ENCODE peak calls at places on chromosome 12, in five cellular contexts. U, Z, L, G and P are unnamed samples.

GRCh38 chr12:3236345-3237153 is 159.4 kb downstream of the TSPAN9 start:
- DNase-seq in U (peak; percentile 57), Z (peak; percentile 18), L (peak; percentile 76), G (no peak), P (peak; percentile 58)

GRCh38 chr12:95796225-95796981 is 5.8 kb upstream of the NTN4 start:
- DNase-seq in U (no peak), Z (no peak), L (no peak), G (no peak), P (no peak)

GRCh38 chr12:40618621-40619020 is 73.6 kb upstream of the CNTN1 start:
- DNase-seq in U (no peak), Z (no peak), L (no peak), G (no peak), P (no peak)

GRCh38 chr12:88518863-88519403 is 61.3 kb downstream of the KITLG start:
- DNase-seq in U (no peak), Z (no peak), L (no peak), G (no peak), P (peak; percentile 23)

GRCh38 chr12:129902371-129903091 is 1.3 kb downstream of the TMEM132D start:
- DNase-seq in U (no peak), Z (no peak), L (no peak), G (no peak), P (no peak)

GRCh38 chr12:123336530-123336929 is 28.1 kb downstream of the SBNO1 start:
- DNase-seq in U (no peak), Z (peak; percentile 8), L (no peak), G (no peak), P (no peak)

GRCh38 chr12:80230068-80230467 is 130.7 kb downstream of the OTOGL start:
- DNase-seq in U (no peak), Z (no peak), L (no peak), G (no peak), P (no peak)

GRCh38 chr12:63064080-63064479 is 86.9 kb downstream of the AVPR1A start:
- DNase-seq in U (no peak), Z (no peak), L (no peak), G (no peak), P (peak; percentile 30)

GRCh38 chr12:115194448-115194847 is 510.5 kb upstream of the TBX3 start:
- DNase-seq in U (no peak), Z (peak; percentile 19), L (no peak), G (no peak), P (no peak)

GRCh38 chr12:2752676-2753371 is 41.9 kb upstream of the FKBP4 start:
- DNase-seq in U (peak; percentile 17), Z (peak; percentile 85), L (peak; percentile 77), G (peak; percentile 89), P (peak; percentile 53)

GRCh38 chr12:53820503-53820902 is 68.7 kb upstream of the CISTR start:
- DNase-seq in U (no peak), Z (no peak), L (no peak), G (no peak), P (peak; percentile 77)

GRCh38 chr12:109393437-109394345 is 46.0 kb downstream of the MYO1H start:
- DNase-seq in U (peak; percentile 62), Z (peak; percentile 39), L (no peak), G (no peak), P (peak; percentile 57)

GRCh38 chr12:5648692-5649338 is 216.9 kb downstream of the NTF3 start:
- DNase-seq in U (peak; percentile 66), Z (peak; percentile 39), L (no peak), G (no peak), P (peak; percentile 2)
- TF ChIP-seq CTCF in U (peak; percentile 55), Z (no peak), L (peak; percentile 47), G (no peak), P (no peak)

DNA sequence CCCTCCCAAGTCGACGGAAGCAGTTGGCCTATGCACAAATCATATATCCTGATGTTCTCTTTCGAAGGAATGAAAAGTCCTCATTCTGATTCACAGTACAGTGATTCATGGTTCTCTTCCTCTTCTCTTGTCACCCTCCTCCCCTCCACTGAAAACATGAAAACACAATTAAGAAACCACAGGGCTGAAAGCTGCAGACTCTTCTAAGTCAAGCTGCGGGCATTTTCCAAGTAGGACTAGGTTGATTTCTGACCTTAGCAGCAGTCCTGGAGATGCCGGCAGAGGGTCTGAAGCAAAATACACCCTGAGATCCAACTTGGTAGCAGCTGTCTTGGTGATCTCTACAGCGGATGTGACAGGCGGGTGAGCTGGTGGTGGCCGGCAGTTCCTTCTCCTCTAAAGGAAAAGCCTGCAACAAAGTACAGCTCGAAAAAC is 6.2 kb downstream of the TMCC3 start:
- DNase-seq in U (no peak), Z (no peak), L (peak; percentile 33), G (no peak), P (peak; percentile 89)
- H3K4me3 ChIP-seq in U (no peak overlapping the region), Z (no peak overlapping the region), L (no peak overlapping the region), G (no peak overlapping the region), P (peak overlapping the region; percentile 25)

DNA sequence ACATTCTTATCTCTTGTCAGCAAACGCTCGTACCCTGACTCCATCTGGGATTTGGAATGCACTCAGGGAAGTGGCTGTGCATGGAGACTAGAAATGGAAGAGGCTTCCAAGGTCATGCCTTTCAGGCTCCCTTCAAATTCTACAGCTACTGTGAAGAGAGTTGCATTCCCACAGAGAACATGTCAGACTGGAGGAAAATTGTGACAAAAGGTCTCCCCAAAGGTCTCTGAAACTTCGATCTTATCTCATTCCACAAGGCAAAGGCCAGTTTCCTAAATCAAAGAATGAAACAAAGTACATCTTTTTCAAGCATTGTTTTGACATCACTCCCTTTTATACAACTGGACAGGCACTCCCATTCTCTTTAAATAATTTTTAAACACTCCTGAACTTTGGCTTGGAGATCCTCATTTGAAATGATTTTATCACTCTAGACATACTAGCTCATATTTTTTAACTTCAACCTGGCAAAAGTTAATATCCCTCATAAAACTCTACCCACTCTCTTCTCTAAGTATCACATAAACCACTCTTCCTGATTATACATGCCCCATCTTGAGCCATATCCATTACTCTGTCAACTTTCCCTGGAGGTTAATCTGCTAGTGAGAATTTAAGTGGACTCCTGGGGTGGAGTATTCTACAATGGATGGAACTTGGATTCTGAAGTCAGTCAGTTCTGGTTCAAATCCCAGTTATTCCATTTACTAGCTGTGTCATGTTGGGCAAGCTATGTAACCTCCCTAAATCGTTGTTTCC is 218.1 kb upstream of the HMGA2 start:
- DNase-seq in U (no peak), Z (no peak), L (no peak), G (no peak), P (no peak)
- TF ChIP-seq CTCF in U (no peak), Z (no peak), L (no peak), G (no peak), P (no peak)

GRCh38 chr12:43763769-43764168 is 5.0 kb downstream of the IRAK4 start:
- DNase-seq in U (no peak), Z (no peak), L (no peak), G (no peak), P (no peak)

GRCh38 chr12:43766291-43766690 is 7.5 kb downstream of the IRAK4 start:
- DNase-seq in U (no peak), Z (no peak), L (no peak), G (no peak), P (no peak)

GRCh38 chr12:43762596-43762995 is 3.8 kb downstream of the IRAK4 start:
- DNase-seq in U (no peak), Z (no peak), L (no peak), G (no peak), P (no peak)

GRCh38 chr12:43761535-43761934 is 2.8 kb downstream of the IRAK4 start:
- DNase-seq in U (no peak), Z (no peak), L (no peak), G (no peak), P (no peak)

DNA sequence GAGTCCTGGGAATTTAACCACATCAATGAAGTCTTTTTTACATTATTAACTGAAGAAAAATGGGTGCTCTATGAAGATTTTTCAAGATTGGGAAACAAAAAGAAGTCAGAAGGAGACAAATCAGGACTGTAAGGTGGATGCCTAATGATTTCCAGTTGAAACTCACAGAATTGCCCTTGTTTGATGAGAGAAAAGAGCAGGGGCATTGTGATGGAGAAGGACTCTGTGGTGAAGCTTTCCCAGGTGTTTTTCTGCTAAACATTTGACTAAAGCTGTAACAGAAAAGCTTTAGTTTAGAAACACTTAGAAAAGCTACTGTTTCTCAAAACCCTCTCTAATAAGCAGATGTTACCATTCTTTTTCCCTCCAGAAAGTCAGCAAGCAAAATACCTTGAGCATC is 5.8 kb downstream of the IRAK4 start:
- DNase-seq in U (no peak), Z (no peak), L (no peak), G (no peak), P (no peak)
- H3K4me3 ChIP-seq in U (no peak overlapping the region), Z (no peak overlapping the region), L (no peak overlapping the region), G (no peak overlapping the region), P (no peak overlapping the region)

GRCh38 chr12:119804011-119804641 is 73.0 kb downstream of the CIT start:
- DNase-seq in U (peak; percentile 78), Z (peak; percentile 6), L (peak; percentile 61), G (peak; percentile 87), P (peak; percentile 69)
- TF ChIP-seq CTCF in U (peak; percentile 92), Z (no peak), L (no peak), G (no peak), P (peak; percentile 21)